ENCODE peak calls at places on chromosomes 2 and 18, in eight cellular contexts. One of them, this sample, is unnamed.

GRCh38 chr2:191544511-191545062 is 133.3 kb upstream of the NABP1 start:
- DNase-seq in naive thymus-derived CD4-positive, alpha-beta T cell: no peak
- DNase-seq in fibroblast of the aortic adventitia: no peak
- DNase-seq in stimulated activated CD4-positive, alpha-beta T cell treated with anti-CD3 and anti-CD28 coated beads, Interleukin-2, amount 100 ng/mL, for 24 hours: no peak
- DNase-seq in D721Med: no peak
- DNase-seq in NCI-H345: no peak
- DNase-seq in stimulated activated naive CD4-positive, alpha-beta T cell: no peak
- DNase-seq in mucosa of gallbladder: no peak
- DNase-seq in this sample: no peak

GRCh38 chr18:21264651-21265050 is 22.6 kb downstream of the GREB1L start:
- DNase-seq in naive thymus-derived CD4-positive, alpha-beta T cell: no peak
- DNase-seq in fibroblast of the aortic adventitia: peak
- DNase-seq in stimulated activated CD4-positive, alpha-beta T cell treated with anti-CD3 and anti-CD28 coated beads, Interleukin-2, amount 100 ng/mL, for 24 hours: no peak
- DNase-seq in D721Med: no peak
- DNase-seq in NCI-H345: no peak
- DNase-seq in stimulated activated naive CD4-positive, alpha-beta T cell: no peak
- DNase-seq in mucosa of gallbladder: peak
- DNase-seq in this sample: no peak

GRCh38 chr2:103526757-103527156 is 764.9 kb downstream of the TMEM182 start:
- DNase-seq in naive thymus-derived CD4-positive, alpha-beta T cell: no peak
- DNase-seq in fibroblast of the aortic adventitia: no peak
- DNase-seq in stimulated activated CD4-positive, alpha-beta T cell treated with anti-CD3 and anti-CD28 coated beads, Interleukin-2, amount 100 ng/mL, for 24 hours: no peak
- DNase-seq in D721Med: no peak
- DNase-seq in NCI-H345: no peak
- DNase-seq in stimulated activated naive CD4-positive, alpha-beta T cell: no peak
- DNase-seq in mucosa of gallbladder: no peak
- DNase-seq in this sample: no peak

GRCh38 chr2:65075605-65076344 is 19.6 kb downstream of the CEP68 start:
- DNase-seq in naive thymus-derived CD4-positive, alpha-beta T cell: no peak
- DNase-seq in fibroblast of the aortic adventitia: peak
- DNase-seq in stimulated activated CD4-positive, alpha-beta T cell treated with anti-CD3 and anti-CD28 coated beads, Interleukin-2, amount 100 ng/mL, for 24 hours: no peak
- DNase-seq in D721Med: no peak
- DNase-seq in NCI-H345: no peak
- DNase-seq in stimulated activated naive CD4-positive, alpha-beta T cell: no peak
- DNase-seq in mucosa of gallbladder: no peak
- DNase-seq in this sample: no peak

GRCh38 chr2:207165121-207166038 is at the start of gene KLF7:
- DNase-seq in naive thymus-derived CD4-positive, alpha-beta T cell: peak
- DNase-seq in fibroblast of the aortic adventitia: peak
- DNase-seq in stimulated activated CD4-positive, alpha-beta T cell treated with anti-CD3 and anti-CD28 coated beads, Interleukin-2, amount 100 ng/mL, for 24 hours: peak
- DNase-seq in D721Med: no peak
- DNase-seq in NCI-H345: peak
- DNase-seq in stimulated activated naive CD4-positive, alpha-beta T cell: peak
- DNase-seq in mucosa of gallbladder: peak
- DNase-seq in this sample: peak

GRCh38 chr2:145287686-145288085 is 767.8 kb upstream of the ZEB2 start:
- DNase-seq in naive thymus-derived CD4-positive, alpha-beta T cell: no peak
- DNase-seq in fibroblast of the aortic adventitia: no peak
- DNase-seq in stimulated activated CD4-positive, alpha-beta T cell treated with anti-CD3 and anti-CD28 coated beads, Interleukin-2, amount 100 ng/mL, for 24 hours: no peak
- DNase-seq in D721Med: no peak
- DNase-seq in NCI-H345: no peak
- DNase-seq in stimulated activated naive CD4-positive, alpha-beta T cell: no peak
- DNase-seq in mucosa of gallbladder: no peak
- DNase-seq in this sample: no peak

GRCh38 chr2:2702385-2702784 is 371.3 kb upstream of the MYT1L start:
- DNase-seq in naive thymus-derived CD4-positive, alpha-beta T cell: no peak
- DNase-seq in fibroblast of the aortic adventitia: no peak
- DNase-seq in stimulated activated CD4-positive, alpha-beta T cell treated with anti-CD3 and anti-CD28 coated beads, Interleukin-2, amount 100 ng/mL, for 24 hours: no peak
- DNase-seq in D721Med: no peak
- DNase-seq in NCI-H345: no peak
- DNase-seq in stimulated activated naive CD4-positive, alpha-beta T cell: no peak
- DNase-seq in mucosa of gallbladder: no peak
- DNase-seq in this sample: no peak

GRCh38 chr2:108586631-108587030 is 52.4 kb downstream of the LIMS1 start:
- DNase-seq in naive thymus-derived CD4-positive, alpha-beta T cell: no peak
- DNase-seq in fibroblast of the aortic adventitia: no peak
- DNase-seq in stimulated activated CD4-positive, alpha-beta T cell treated with anti-CD3 and anti-CD28 coated beads, Interleukin-2, amount 100 ng/mL, for 24 hours: no peak
- DNase-seq in D721Med: no peak
- DNase-seq in NCI-H345: no peak
- DNase-seq in stimulated activated naive CD4-positive, alpha-beta T cell: no peak
- DNase-seq in mucosa of gallbladder: no peak
- DNase-seq in this sample: no peak

This sample was measured in NCI-H510A.